ENCODE peak calls at places on chromosomes 12 and 14, in four cellular contexts. M, B, T and V are unnamed samples.

GRCh38 chr12:132886529-132887477 is 602 bp downstream of the CHFR start:
- DNase-seq in M (peak), B (no peak), T (no peak), V (no peak)

GRCh38 chr14:95609398-95609990 is 74.6 kb downstream of the GLRX5 start:
- DNase-seq in M (peak), B (no peak), T (no peak), V (peak)

GRCh38 chr12:131511391-131511802 is 199.5 kb upstream of the SFSWAP start:
- DNase-seq in M (peak), B (no peak), T (no peak), V (peak)

GRCh38 chr12:75558262-75558661 is 46.9 kb upstream of the KRR1 start:
- DNase-seq in M (no peak), B (no peak), T (no peak), V (no peak)

GRCh38 chr12:7017870-7018349 is 366 bp downstream of the LPCAT3 start:
- DNase-seq in M (no peak), B (no peak), T (no peak), V (no peak)

GRCh38 chr12:21613931-21614330 is 9.3 kb upstream of the GYS2 start:
- DNase-seq in M (peak), B (no peak), T (no peak), V (no peak)

GRCh38 chr14:105881021-105881930 is 354.9 kb downstream of the TMEM121 start:
- DNase-seq in M (no peak), B (no peak), T (peak), V (no peak)

GRCh38 chr14:89215166-89215940 is 201.7 kb downstream of the FOXN3 start:
- DNase-seq in M (no peak), B (no peak), T (no peak), V (no peak)

GRCh38 chr12:52945389-52946232 is 3.3 kb upstream of the KRT18 start:
- DNase-seq in M (peak), B (no peak), T (peak), V (no peak)

GRCh38 chr12:22299294-22299912 is 35.1 kb downstream of the ST8SIA1 start:
- DNase-seq in M (peak), B (no peak), T (no peak), V (no peak)

GRCh38 chr12:124482901-124483799 is 84.3 kb downstream of the NCOR2 start:
- DNase-seq in M (no peak), B (no peak), T (no peak), V (no peak)

GRCh38 chr12:6463858-6464257 is 6.6 kb downstream of the VAMP1 start:
- DNase-seq in M (no peak), B (no peak), T (no peak), V (no peak)

GRCh38 chr12:97386133-97386581 is 76.4 kb upstream of the RMST start:
- DNase-seq in M (peak), B (no peak), T (no peak), V (no peak)

GRCh38 chr12:119902084-119902509 is 25.0 kb upstream of the CIT start:
- DNase-seq in M (peak), B (no peak), T (no peak), V (peak)

GRCh38 chr12:52199294-52199920 is 7.6 kb upstream of the KRT80 start:
- DNase-seq in M (no peak), B (no peak), T (no peak), V (no peak)

GRCh38 chr14:99481745-99482099 is 513 bp downstream of the CCNK start:
- DNase-seq in M (peak), B (no peak), T (no peak), V (no peak)

GRCh38 chr14:78697341-78697740 is 527.2 kb downstream of the NRXN3 start:
- DNase-seq in M (peak), B (no peak), T (no peak), V (peak)

GRCh38 chr14:99320105-99320572 is 48.1 kb upstream of the BCL11B start:
- DNase-seq in M (peak), B (no peak), T (no peak), V (peak)

GRCh38 chr12:8483081-8483479 is 27.3 kb downstream of the CLEC6A start:
- DNase-seq in M (no peak), B (no peak), T (no peak), V (no peak)

GRCh38 chr12:121799175-121799841 is 4.5 kb upstream of the SETD1B start:
- DNase-seq in M (peak), B (peak), T (no peak), V (peak)

GRCh38 chr14:22668417-22668816 is 24.3 kb upstream of the OR6J1 start:
- DNase-seq in M (no peak), B (no peak), T (no peak), V (peak)

GRCh38 chr12:67222302-67222701 is 46.9 kb upstream of the CAND1 start:
- DNase-seq in M (peak), B (no peak), T (no peak), V (no peak)

GRCh38 chr14:72582582-72582981 is 311.3 kb downstream of the DPF3 start:
- DNase-seq in M (no peak), B (no peak), T (no peak), V (no peak)

GRCh38 chr12:11894890-11895289 is 175.8 kb upstream of the BCL2L14 start:
- DNase-seq in M (no peak), B (no peak), T (no peak), V (no peak)

GRCh38 chr14:35861204-35861868 is 35.2 kb downstream of the BRMS1L start:
- DNase-seq in M (no peak), B (no peak), T (no peak), V (no peak)

GRCh38 chr14:93234798-93235197 is 27.7 kb downstream of the UBR7 start:
- DNase-seq in M (no peak), B (no peak), T (no peak), V (no peak)

GRCh38 chr14:52369305-52369781 is 55.2 kb downstream of the PTGER2 start:
- DNase-seq in M (no peak), B (no peak), T (no peak), V (no peak)

GRCh38 chr12:75478395-75478794 is 2.2 kb upstream of the GLIPR1 start:
- DNase-seq in M (no peak), B (no peak), T (no peak), V (peak)

GRCh38 chr12:48002179-48002601 is 2.1 kb downstream of the COL2A1 start:
- DNase-seq in M (peak), B (no peak), T (no peak), V (no peak)

GRCh38 chr14:50871914-50872732 is at the start of gene ABHD12B:
- DNase-seq in M (peak), B (no peak), T (no peak), V (no peak)

GRCh38 chr12:56158926-56159461 is 835 bp downstream of the MYL6 start:
- DNase-seq in M (peak), B (peak), T (no peak), V (no peak)

GRCh38 chr14:103533137-103533998 is 4.4 kb downstream of the TRMT61A start:
- DNase-seq in M (no peak), B (no peak), T (no peak), V (no peak)

GRCh38 chr12:117022465-117022864 is 76.8 kb downstream of the TESC start:
- DNase-seq in M (no peak), B (no peak), T (no peak), V (no peak)

GRCh38 chr14:101734241-101734847 is 27.2 kb upstream of the PPP2R5C start:
- DNase-seq in M (no peak), B (no peak), T (no peak), V (no peak)
- TF ChIP-seq CTCF in M (no peak), B (no peak), T (no peak), V (no peak)

GRCh38 chr12:68234140-68234539 is 8.5 kb upstream of the IL26 start:
- DNase-seq in M (no peak), B (no peak), T (no peak), V (no peak)

GRCh38 chr12:68237068-68237467 is 11.5 kb upstream of the IL26 start:
- DNase-seq in M (no peak), B (no peak), T (no peak), V (no peak)

GRCh38 chr12:68237523-68238070 is 12.0 kb upstream of the IL26 start:
- DNase-seq in M (no peak), B (no peak), T (no peak), V (no peak)

GRCh38 chr12:68235576-68235975 is 10.0 kb upstream of the IL26 start:
- DNase-seq in M (no peak), B (no peak), T (no peak), V (no peak)

DNA sequence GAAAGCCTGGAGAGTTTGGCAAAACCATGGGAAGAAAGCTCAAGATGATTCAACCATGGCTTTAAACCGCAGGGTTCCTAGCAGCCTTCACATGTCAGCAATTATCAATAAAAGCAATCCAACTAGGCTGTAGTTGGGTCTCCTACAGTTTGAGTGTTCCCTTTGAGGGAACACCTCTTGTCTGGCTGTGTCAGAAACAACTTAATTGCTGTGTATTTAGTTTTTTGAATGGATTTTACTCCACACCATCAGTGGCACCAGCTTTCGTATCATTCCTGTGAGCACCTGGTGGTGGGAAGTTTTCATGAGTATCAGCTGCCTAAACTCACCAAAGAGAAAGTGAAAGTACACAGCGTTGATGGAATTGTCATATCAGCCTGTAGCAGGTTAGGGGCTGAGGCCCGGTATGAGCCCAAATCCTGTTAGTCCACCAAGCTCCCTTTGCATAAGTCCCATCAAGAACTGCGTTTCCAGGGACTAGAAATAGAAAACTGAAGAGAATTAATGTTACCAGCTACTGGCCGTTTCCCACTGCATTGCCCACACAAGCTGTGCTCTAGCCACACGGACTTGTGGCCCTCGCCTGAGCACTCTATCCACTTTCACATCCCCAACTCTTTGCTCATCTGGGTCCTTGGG is 10.9 kb upstream of the IL26 start:
- DNase-seq in M (no peak), B (no peak), T (no peak), V (peak)
- TF ChIP-seq CTCF in M (no peak), B (no peak), T (no peak), V (no peak)

DNA sequence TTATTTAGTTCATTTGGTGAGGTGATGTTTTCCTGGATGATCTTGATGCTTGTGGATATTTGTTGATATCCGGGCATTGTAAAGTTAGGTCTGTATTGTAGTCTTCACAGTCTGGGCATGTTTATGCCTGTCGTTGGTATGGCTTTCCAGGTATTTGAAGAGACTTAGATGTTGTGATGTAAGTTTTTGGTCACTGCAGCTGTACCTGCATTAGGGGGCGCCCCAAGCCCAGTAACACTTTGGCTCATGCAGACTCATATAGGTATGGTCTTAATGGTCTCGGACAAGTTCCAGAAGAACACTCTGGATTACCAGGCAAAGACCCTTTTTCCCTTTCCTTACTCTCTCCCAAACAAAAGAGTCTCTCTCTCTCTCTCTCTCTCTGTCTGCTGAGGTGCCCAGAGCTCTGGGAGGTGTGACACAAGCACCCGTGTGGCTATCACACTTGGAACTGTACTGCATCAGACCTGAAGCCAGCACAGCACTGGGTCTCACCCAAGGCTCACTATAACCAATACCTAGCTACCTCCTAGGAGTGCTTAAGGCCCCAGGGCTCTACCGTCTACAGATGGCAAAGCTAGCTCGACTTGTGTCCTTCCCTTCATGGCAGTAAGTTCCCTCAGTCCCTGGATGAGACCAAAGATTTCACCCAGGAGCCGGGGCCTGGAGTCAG is 425.8 kb upstream of the ATXN7L3B start:
- DNase-seq in M (peak), B (no peak), T (no peak), V (no peak)
- TF ChIP-seq CTCF in M (peak), B (no peak), T (peak), V (peak)

GRCh38 chr14:91899777-91900176 is 32.4 kb upstream of the TC2N start:
- DNase-seq in M (no peak), B (no peak), T (no peak), V (no peak)

GRCh38 chr14:91898256-91898843 is 31.0 kb upstream of the TC2N start:
- DNase-seq in M (no peak), B (no peak), T (no peak), V (no peak)

GRCh38 chr14:91901449-91902250 is 34.3 kb upstream of the TC2N start:
- DNase-seq in M (no peak), B (no peak), T (no peak), V (no peak)

GRCh38 chr14:91897121-91897701 is 29.9 kb upstream of the TC2N start:
- DNase-seq in M (peak), B (peak), T (no peak), V (no peak)

DNA sequence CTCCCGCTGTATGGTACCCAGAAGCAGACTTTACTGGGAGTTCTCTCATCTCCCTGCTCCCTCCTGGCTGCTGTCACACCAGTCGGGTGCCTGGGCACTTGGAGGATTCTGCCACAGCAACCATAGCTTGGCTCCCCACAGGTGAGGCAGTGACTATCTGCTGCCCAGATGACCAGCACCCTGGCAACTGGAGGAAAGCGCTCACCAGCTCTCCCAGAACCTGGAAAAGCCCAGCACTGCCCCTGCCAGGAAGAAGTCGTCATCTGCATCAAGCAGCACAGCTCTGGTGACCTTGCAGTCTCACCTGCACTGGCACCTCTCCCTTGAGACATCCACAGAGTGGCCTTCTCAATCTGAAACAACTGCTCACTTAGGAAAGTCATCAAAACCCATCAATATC is 31.9 kb upstream of the TC2N start:
- DNase-seq in M (no peak), B (no peak), T (no peak), V (no peak)
- TF ChIP-seq CTCF in M (peak), B (no peak), T (no peak), V (no peak)

GRCh38 chr12:93982847-93983315 is 165.5 kb upstream of the PLXNC1 start:
- DNase-seq in M (no peak), B (no peak), T (no peak), V (no peak)

GRCh38 chr12:93984005-93984404 is 164.4 kb upstream of the PLXNC1 start:
- DNase-seq in M (no peak), B (no peak), T (no peak), V (no peak)

GRCh38 chr12:93976024-93976423 is 172.4 kb upstream of the PLXNC1 start:
- DNase-seq in M (no peak), B (no peak), T (no peak), V (no peak)

GRCh38 chr12:93978553-93978952 is 169.8 kb upstream of the PLXNC1 start:
- DNase-seq in M (no peak), B (no peak), T (no peak), V (no peak)

DNA sequence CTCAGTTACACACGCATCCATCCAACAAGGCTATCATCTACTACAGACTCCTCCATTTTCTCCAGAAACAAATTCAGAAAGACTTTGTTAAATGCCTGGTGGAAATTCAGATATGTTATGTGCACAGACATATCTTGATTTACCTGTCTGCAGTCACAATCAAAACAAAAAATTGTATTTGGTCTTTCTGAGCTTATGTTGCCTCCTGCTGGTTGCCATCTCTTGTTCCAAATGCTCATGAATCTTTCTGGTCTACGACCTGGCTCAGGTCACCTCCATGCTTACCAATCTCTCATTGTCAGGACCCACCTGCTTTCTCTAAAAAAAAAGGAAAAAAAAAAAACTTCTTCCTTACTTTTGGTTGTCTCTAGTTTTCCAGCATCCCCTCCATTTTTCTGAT is 169.2 kb upstream of the PLXNC1 start:
- DNase-seq in M (peak), B (no peak), T (no peak), V (peak)
- TF ChIP-seq CTCF in M (peak), B (no peak), T (peak), V (peak)

GRCh38 chr14:75278422-75279152 is at the start of gene FOS:
- DNase-seq in M (peak), B (peak), T (peak), V (peak)
- TF ChIP-seq CTCF in M (no peak), B (no peak), T (no peak), V (no peak)

DNA sequence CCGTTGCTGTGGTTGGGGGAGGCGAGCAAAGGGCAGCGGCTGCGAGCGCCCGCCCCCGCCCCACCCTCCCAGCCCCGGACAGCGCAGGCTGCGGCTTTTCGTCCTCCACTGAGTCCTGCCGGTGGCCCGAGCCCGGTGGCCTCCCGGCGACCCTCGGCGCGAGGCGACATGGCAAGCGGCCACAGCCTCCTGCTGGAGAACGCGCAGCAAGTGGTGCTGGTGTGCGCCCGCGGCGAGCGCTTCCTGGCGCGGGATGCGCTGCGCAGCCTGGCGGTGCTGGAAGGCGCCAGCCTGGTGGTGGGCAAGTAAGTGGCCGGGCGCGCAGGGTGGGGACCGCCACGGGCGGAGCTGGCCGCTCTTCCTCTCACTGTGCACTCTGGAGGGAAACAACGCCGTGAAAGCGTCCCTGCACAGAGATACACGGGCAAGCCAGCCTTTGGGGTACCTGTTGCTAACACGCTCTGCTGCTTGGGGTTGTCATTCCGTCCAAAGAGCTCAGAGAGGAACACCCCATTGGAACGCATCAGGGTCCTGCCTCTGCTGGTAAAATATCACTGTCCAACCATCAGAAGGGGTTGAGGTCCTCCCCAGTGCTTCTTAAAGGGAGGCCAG is at the start of gene AMDHD1:
- DNase-seq in M (peak), B (no peak), T (peak), V (no peak)
- TF ChIP-seq CTCF in M (peak), B (peak), T (peak), V (peak)

GRCh38 chr12:19507823-19508222 is 68.5 kb downstream of the AEBP2 start:
- DNase-seq in M (no peak), B (no peak), T (no peak), V (no peak)
- TF ChIP-seq CTCF in M (peak), B (peak), T (no peak), V (no peak)

GRCh38 chr12:89709157-89709993 is 737 bp upstream of the ATP2B1 start:
- DNase-seq in M (peak), B (peak), T (peak), V (peak)
- TF ChIP-seq CTCF in M (no peak), B (no peak), T (no peak), V (peak)